ENCODE peak calls at places on chromosomes 7 and 10, in six cellular contexts. W is NCI-H1417, X is left cardiac atrium, R is WERI-Rb-1, T is ureter, P is Right ventricle myocardium superior. M is an unnamed sample.

GRCh38 chr7:47095906-47096305 is 486.0 kb downstream of the TNS3 start:
- DNase-seq in W (no peak), X (no peak), R (no peak), T (no peak), P (no peak), M (peak; percentile 49)

GRCh38 chr10:20503186-20503585 is 393.9 kb downstream of the NEBL start:
- DNase-seq in W (no peak), X (no peak), R (no peak), T (no peak), P (no peak), M (no peak)

GRCh38 chr10:11142809-11143208 is 125.1 kb downstream of the CELF2 start:
- DNase-seq in W (no peak), X (no peak), R (no peak), T (no peak), P (no peak), M (no peak)

GRCh38 chr7:44104880-44105771 is 981 bp downstream of the AEBP1 start:
- DNase-seq in W (no peak), X (no peak), R (no peak), T (no peak), P (no peak), M (peak; percentile 57)

GRCh38 chr7:110889363-110889762 is 201.6 kb upstream of the LRRN3 start:
- DNase-seq in W (no peak), X (no peak), R (no peak), T (no peak), P (peak; percentile 20), M (no peak)

GRCh38 chr10:45379891-45380540 is 6.0 kb downstream of the ALOX5 start:
- DNase-seq in W (no peak), X (peak; percentile 37), R (no peak), T (no peak), P (peak; percentile 57), M (no peak)

GRCh38 chr7:158508802-158509385 is 78.7 kb downstream of the PTPRN2 start:
- DNase-seq in W (no peak), X (no peak), R (no peak), T (no peak), P (no peak), M (no peak)

GRCh38 chr10:117366741-117367140 is 8.5 kb downstream of the PDZD8 start:
- DNase-seq in W (no peak), X (no peak), R (no peak), T (no peak), P (no peak), M (no peak)

GRCh38 chr10:43417950-43418768 is 9.2 kb upstream of the HNRNPF start:
- DNase-seq in W (no peak), X (no peak), R (no peak), T (no peak), P (no peak), M (no peak)

GRCh38 chr7:124012864-124013263 is 20.0 kb downstream of the TMEM229A start:
- DNase-seq in W (no peak), X (no peak), R (no peak), T (no peak), P (no peak), M (no peak)

GRCh38 chr7:138460649-138461607 is 869 bp downstream of the TRIM24 start:
- DNase-seq in W (peak; percentile 87), X (peak; percentile 62), R (peak; percentile 72), T (peak; percentile 49), P (peak; percentile 71), M (peak; percentile 63)

GRCh38 chr7:150420242-150420641 is 30.2 kb upstream of the GIMAP8 start:
- DNase-seq in W (no peak), X (no peak), R (no peak), T (no peak), P (no peak), M (no peak)

GRCh38 chr10:43775379-43775778 is 126.7 kb upstream of the ZNF32 start:
- DNase-seq in W (no peak), X (no peak), R (peak; percentile 18), T (no peak), P (no peak), M (no peak)

GRCh38 chr7:66307591-66308215 is 102.6 kb downstream of the TPST1 start:
- DNase-seq in W (no peak), X (no peak), R (no peak), T (no peak), P (no peak), M (peak; percentile 30)

GRCh38 chr10:10911471-10911921 is 106.2 kb upstream of the CELF2 start:
- DNase-seq in W (no peak), X (peak; percentile 78), R (no peak), T (peak; percentile 75), P (peak; percentile 76), M (peak; percentile 89)

GRCh38 chr10:7094781-7095180 is 316.1 kb downstream of the SFMBT2 start:
- DNase-seq in W (no peak), X (no peak), R (no peak), T (no peak), P (no peak), M (no peak)

GRCh38 chr10:108204528-108205313 is 1040.2 kb upstream of the SORCS1 start:
- DNase-seq in W (no peak), X (no peak), R (peak; percentile 60), T (no peak), P (no peak), M (peak; percentile 26)

GRCh38 chr10:117860823-117861222 is 185.9 kb downstream of the RAB11FIP2 start:
- DNase-seq in W (peak; percentile 2), X (no peak), R (no peak), T (no peak), P (no peak), M (peak; percentile 14)

GRCh38 chr7:87475359-87476178 is at the start of gene ABCB4:
- DNase-seq in W (no peak), X (peak; percentile 31), R (no peak), T (no peak), P (peak; percentile 42), M (peak; percentile 28)

GRCh38 chr7:42893341-42894242 is 18.3 kb downstream of the C7orf25 start:
- DNase-seq in W (peak; percentile 93), X (no peak), R (peak; percentile 26), T (no peak), P (no peak), M (no peak)

GRCh38 chr10:43322321-43322720 is 49.1 kb upstream of the FXYD4 start:
- DNase-seq in W (peak; percentile 21), X (no peak), R (no peak), T (peak; percentile 78), P (no peak), M (no peak)

GRCh38 chr10:124568858-124569622 is 107.4 kb downstream of the LHPP start:
- DNase-seq in W (no peak), X (peak; percentile 14), R (no peak), T (no peak), P (no peak), M (no peak)

GRCh38 chr7:120053390-120053961 is 219.5 kb upstream of the KCND2 start:
- DNase-seq in W (no peak), X (no peak), R (no peak), T (no peak), P (no peak), M (peak; percentile 28)

GRCh38 chr10:79266543-79267312 is 80.5 kb upstream of the PPIF start:
- DNase-seq in W (no peak), X (peak; percentile 79), R (no peak), T (peak; percentile 70), P (peak; percentile 80), M (peak; percentile 96)

GRCh38 chr10:63614371-63614891 is 93.2 kb downstream of the REEP3 start:
- DNase-seq in W (no peak), X (no peak), R (no peak), T (no peak), P (no peak), M (no peak)